ENCODE peak calls at places on chromosomes 13 and 19, in eight cellular contexts. K is fibroblast of lung; M is stimulated activated CD4-positive, alpha-beta T cell treated with anti-CD3 and anti-CD28 coated beads, Interleukin-2, amount 100 ng/mL, for 48 hours; B is activated CD4-positive, alpha-beta T cell treated with anti-CD3 and anti-CD28 coated beads for 48 hours; U is neuronal stem cell; R is astrocyte of the cerebellum; S is left lung; E is heart right ventricle. T is an unnamed sample.

GRCh38 chr13:27622881-27623280 is 1.2 kb downstream of the POLR1D start:
- DNase-seq in K (no peak), M (no peak), B (no peak), U (no peak), R (no peak), S (no peak), E (no peak), T (no peak)

GRCh38 chr13:88136098-88136790 is 465.1 kb downstream of the SLITRK5 start:
- DNase-seq in K (no peak), M (no peak), B (no peak), U (no peak), R (no peak), S (no peak), E (no peak), T (no peak)

GRCh38 chr19:858868-859843 is at the start of gene CFD:
- DNase-seq in K (peak), M (no peak), B (no peak), U (no peak), R (no peak), S (peak), E (no peak), T (no peak)

GRCh38 chr19:3162418-3163229 is 15.9 kb upstream of the S1PR4 start:
- DNase-seq in K (no peak), M (no peak), B (peak), U (no peak), R (no peak), S (no peak), E (no peak), T (no peak)

GRCh38 chr19:54147676-54148075 is 10.1 kb downstream of the CNOT3 start:
- DNase-seq in K (peak), M (no peak), B (no peak), U (no peak), R (no peak), S (no peak), E (peak), T (no peak)

GRCh38 chr19:55353356-55353802 is 1.1 kb downstream of the COX6B2 start:
- DNase-seq in K (no peak), M (no peak), B (no peak), U (no peak), R (no peak), S (no peak), E (no peak), T (no peak)

GRCh38 chr13:76791290-76791664 is 94.9 kb downstream of the KCTD12 start:
- DNase-seq in K (no peak), M (no peak), B (no peak), U (no peak), R (no peak), S (no peak), E (no peak), T (no peak)

GRCh38 chr19:6248856-6249255 is 30.9 kb downstream of the MLLT1 start:
- DNase-seq in K (no peak), M (no peak), B (no peak), U (no peak), R (no peak), S (no peak), E (no peak), T (no peak)

GRCh38 chr19:10260141-10260584 is 8.1 kb downstream of the MRPL4 start:
- DNase-seq in K (no peak), M (peak), B (peak), U (no peak), R (no peak), S (peak), E (no peak), T (no peak)

GRCh38 chr13:96053003-96053703 is at the start of gene UGGT2:
- DNase-seq in K (peak), M (peak), B (peak), U (peak), R (peak), S (peak), E (peak), T (peak)

GRCh38 chr13:97879646-97880297 is 73.7 kb upstream of the IPO5 start:
- DNase-seq in K (peak), M (no peak), B (no peak), U (no peak), R (peak), S (no peak), E (no peak), T (peak)

GRCh38 chr19:16915135-16915534 is 26.3 kb downstream of the F2RL3 start:
- DNase-seq in K (no peak), M (no peak), B (no peak), U (no peak), R (no peak), S (no peak), E (no peak), T (no peak)

GRCh38 chr13:20525601-20526544 is at the start of gene CRYL1:
- DNase-seq in K (peak), M (peak), B (peak), U (peak), R (no peak), S (peak), E (peak), T (no peak)

GRCh38 chr13:37944476-37945442 is 75.2 kb upstream of the TRPC4 start:
- DNase-seq in K (peak), M (no peak), B (no peak), U (no peak), R (no peak), S (no peak), E (no peak), T (no peak)

GRCh38 chr13:75432045-75432444 is 49.9 kb downstream of the TBC1D4 start:
- DNase-seq in K (no peak), M (no peak), B (no peak), U (no peak), R (no peak), S (no peak), E (no peak), T (no peak)

GRCh38 chr13:103097366-103097928 is 31.2 kb upstream of the SLC10A2 start:
- DNase-seq in K (no peak), M (no peak), B (no peak), U (no peak), R (no peak), S (no peak), E (no peak), T (no peak)

GRCh38 chr19:46299004-46299509 is 2.2 kb downstream of the HIF3A start:
- DNase-seq in K (peak), M (no peak), B (no peak), U (no peak), R (peak), S (peak), E (peak), T (peak)

GRCh38 chr19:33406521-33407139 is 33.1 kb downstream of the CEBPG start:
- DNase-seq in K (peak), M (peak), B (peak), U (peak), R (peak), S (peak), E (peak), T (no peak)

T was measured in retinal pigment epithelial cell.